ENCODE peak calls at places on chromosomes 3 and 15, in four cellular contexts. Y is HepG2, T is K562, L is GM12878. R is an unnamed sample.

GRCh38 chr3:6560259-6560658 is 300.7 kb upstream of the GRM7 start:
- DNase-seq in Y (no peak), T (no peak), L (no peak), R (no peak)

GRCh38 chr3:88032245-88032644 is 26.6 kb downstream of the CGGBP1 start:
- DNase-seq in Y (no peak), T (no peak), L (no peak), R (no peak)

GRCh38 chr15:68497206-68497910 is 65.4 kb upstream of the ITGA11 start:
- DNase-seq in Y (no peak), T (no peak), L (no peak), R (no peak)

GRCh38 chr3:171451915-171452707 is 8.1 kb downstream of the TNIK start:
- DNase-seq in Y (no peak), T (no peak), L (no peak), R (no peak)

GRCh38 chr15:40501487-40501886 is 30.7 kb downstream of the CHST14 start:
- DNase-seq in Y (no peak), T (peak), L (no peak), R (no peak)

GRCh38 chr3:112561085-112561692 is 573 bp downstream of the ATG3 start:
- DNase-seq in Y (peak), T (no peak), L (peak), R (peak)

GRCh38 chr3:33920511-33920910 is 122.1 kb downstream of the PDCD6IP start:
- DNase-seq in Y (no peak), T (no peak), L (no peak), R (no peak)

GRCh38 chr3:160801386-160802118 is 45.5 kb downstream of the PPM1L start:
- DNase-seq in Y (no peak), T (no peak), L (no peak), R (no peak)

GRCh38 chr3:22729981-22730380 is 473.1 kb upstream of the UBE2E2 start:
- DNase-seq in Y (no peak), T (no peak), L (no peak), R (peak)

GRCh38 chr15:71761649-71762048 is 48.7 kb upstream of the NR2E3 start:
- DNase-seq in Y (peak), T (no peak), L (no peak), R (peak)

GRCh38 chr3:48157950-48158376 is 30.3 kb downstream of the CDC25A start:
- DNase-seq in Y (peak), T (peak), L (no peak), R (peak)

GRCh38 chr3:100602506-100603444 is 6.6 kb upstream of the ADGRG7 start:
- DNase-seq in Y (peak), T (no peak), L (peak), R (peak)

GRCh38 chr3:37897763-37898162 is 36.1 kb downstream of the CTDSPL start:
- DNase-seq in Y (no peak), T (no peak), L (no peak), R (no peak)

GRCh38 chr3:58804914-58805313 is 138.3 kb upstream of the FAM3D start:
- DNase-seq in Y (no peak), T (no peak), L (no peak), R (no peak)

DNA sequence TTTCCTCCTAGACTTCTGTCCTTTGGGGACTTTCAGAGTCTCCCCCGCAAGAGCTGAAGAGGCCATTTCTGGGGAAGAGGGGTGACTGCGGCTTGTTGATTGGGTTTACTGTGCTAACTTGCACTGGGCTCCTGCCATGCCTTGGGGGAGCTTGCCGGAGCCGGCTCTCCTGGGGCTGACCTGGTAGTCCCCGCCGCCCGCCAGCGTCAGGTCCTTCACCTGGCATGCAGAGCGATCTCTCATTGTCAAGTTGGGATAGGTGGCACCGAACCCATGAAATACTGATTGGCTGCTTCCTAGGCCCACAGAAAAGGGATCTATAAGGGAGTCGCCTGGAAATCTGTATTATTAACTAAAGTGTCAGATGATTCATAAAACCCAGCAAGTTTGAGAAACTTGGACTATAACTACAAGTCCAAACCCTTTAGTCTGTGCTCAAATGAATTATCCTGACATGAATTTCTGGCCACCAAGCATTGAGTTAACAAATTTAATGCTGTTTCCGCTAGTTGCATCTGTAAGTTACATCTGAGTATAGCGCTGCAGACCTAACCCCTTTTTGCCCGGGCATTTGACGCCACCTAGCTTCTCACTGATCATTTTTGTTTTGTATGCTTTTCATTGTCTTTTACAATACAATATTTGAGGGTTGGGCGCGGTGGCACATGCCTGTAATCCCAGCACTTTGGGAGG is 605 bp upstream of the IMP3 start:
- DNase-seq in Y (peak), T (no peak), L (peak), R (peak)
- TF ChIP-seq CHD4 in Y (no peak), T (no peak), L (no peak), R (peak)

GRCh38 chr3:15798533-15799245 is 910 bp upstream of the ANKRD28 start:
- DNase-seq in Y (no peak), T (no peak), L (no peak), R (no peak)
- H3K27ac ChIP-seq in Y (peak), T (peak), L (peak), R (peak)

DNA sequence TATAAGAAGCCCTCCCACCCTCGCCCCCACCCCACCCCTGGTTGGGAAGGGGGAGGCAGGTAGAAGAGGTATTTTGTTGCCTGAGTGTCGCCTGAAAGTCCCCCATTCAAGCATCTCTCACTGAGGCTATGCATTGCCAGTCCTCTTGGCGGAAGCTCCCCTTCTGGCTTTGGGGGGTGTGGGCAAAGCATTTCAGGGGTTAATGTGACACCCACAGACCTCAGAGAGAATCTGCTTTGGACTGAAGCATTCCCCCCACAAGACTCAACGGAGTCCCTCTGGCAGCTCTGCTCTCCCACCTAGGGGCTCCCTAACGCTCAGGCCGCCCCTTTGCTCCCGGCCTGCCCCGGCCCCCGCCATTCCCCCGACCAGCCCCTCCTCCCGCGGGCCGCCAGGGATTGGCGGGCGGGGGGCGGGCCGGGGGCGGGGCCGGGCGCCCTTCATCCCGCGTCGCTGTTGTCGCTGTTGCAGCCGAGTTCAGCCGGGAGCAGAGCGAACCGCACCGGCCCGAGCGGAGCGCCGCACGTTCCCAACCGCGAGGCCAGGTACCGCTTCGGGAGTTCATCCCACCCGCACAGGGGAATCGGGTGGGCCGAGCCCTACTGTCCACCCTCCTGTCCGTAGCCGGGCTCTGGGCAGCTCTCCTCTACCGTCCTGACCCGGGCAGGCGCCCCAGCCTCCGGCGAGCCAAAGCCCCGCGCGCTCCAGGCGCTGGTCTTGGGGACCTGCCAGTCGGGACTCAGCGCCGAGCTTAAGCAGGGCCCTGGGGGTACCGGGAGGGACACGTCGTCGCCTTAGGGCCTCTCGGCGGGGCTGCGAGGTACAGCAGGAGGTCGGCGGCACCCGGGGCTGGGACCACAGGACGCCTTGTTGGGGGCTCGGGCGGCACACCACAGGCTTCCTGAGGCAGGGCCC is at the start of gene SLC38A3:
- DNase-seq in Y (no peak), T (peak), L (no peak), R (no peak)
- TF ChIP-seq HDAC2 in Y (no peak), T (no peak), L (no peak), R (no peak)

DNA sequence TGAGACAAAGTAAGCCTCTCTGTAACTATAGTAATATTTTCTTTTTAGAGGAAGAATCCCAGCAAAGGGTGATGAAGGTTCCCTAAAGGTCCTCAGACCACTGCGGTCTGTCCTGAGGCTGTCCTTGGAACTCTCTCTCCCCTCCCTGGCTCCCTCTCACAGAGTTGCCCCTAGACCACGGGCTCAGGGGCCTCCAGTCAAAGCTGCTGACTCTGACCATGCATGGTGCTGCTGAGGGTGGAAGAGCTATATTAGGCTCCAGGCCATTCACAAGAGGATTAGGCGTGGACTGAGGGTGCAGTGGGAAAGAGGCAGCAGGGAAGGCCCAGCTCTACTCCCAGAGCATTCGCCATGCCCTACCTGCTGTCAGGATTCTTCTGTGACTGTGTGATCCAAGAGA is 14.6 kb downstream of the CAPN3 start:
- DNase-seq in Y (no peak), T (no peak), L (no peak), R (no peak)
- TF ChIP-seq CHD4 in Y (no peak), T (no peak), L (no peak), R (no peak)

GRCh38 chr15:57554821-57555185 is 36.9 kb upstream of the MYZAP start:
- DNase-seq in Y (no peak), T (no peak), L (no peak), R (no peak)
- H3K27ac ChIP-seq in Y (no peak), T (no peak), L (no peak), R (no peak)

GRCh38 chr3:13072239-13073041 is 789 bp downstream of the IQSEC1 start:
- DNase-seq in Y (no peak), T (no peak), L (peak), R (no peak)
- TF ChIP-seq HDAC2 in Y (no peak), T (no peak), L (no peak), R (no peak)

DNA sequence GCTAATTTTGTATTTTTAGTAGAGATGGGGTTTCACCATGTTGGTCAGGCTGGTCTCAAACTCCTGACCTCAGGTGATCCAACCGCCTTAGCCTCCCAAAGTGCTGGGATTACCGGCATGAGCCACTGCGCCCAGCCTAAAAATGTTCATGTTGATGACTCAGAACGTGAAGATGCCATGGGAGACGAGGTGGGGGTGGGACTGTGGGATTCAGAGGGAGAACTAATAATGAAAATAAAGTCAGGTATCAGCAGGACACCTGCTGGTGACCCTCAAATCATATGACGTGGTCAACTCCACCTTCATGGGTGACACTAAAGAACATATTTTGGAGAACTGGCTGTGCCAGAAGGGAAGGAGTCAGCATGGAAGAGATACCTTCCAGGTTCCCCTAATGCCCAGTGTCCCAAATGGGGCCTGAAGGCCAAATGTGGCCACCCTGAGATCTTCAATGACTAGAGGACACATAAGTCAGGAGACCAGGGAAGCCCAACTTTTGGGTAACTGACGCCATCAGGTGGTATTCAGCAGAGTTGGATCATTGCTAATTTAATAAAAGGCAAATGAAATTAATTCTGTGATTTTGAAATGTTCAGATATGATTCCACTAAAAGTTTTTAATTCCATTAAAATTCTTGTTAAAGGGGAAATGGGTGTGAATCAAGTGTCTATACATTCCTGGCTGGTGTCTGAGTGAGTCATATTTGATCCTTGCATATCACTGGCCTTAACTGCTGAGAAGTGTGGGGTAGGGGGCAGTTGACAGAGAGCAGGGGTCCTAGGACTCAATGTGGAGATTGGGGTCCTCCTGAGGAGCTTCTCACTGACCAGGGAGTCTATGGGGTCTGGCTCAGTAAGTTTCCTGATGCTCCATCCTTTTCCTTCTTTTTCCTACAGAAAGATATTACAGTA is 88.6 kb upstream of the GSK3B start:
- DNase-seq in Y (no peak), T (no peak), L (no peak), R (no peak)
- TF ChIP-seq CHD4 in Y (no peak), T (no peak), L (no peak), R (no peak)

DNA sequence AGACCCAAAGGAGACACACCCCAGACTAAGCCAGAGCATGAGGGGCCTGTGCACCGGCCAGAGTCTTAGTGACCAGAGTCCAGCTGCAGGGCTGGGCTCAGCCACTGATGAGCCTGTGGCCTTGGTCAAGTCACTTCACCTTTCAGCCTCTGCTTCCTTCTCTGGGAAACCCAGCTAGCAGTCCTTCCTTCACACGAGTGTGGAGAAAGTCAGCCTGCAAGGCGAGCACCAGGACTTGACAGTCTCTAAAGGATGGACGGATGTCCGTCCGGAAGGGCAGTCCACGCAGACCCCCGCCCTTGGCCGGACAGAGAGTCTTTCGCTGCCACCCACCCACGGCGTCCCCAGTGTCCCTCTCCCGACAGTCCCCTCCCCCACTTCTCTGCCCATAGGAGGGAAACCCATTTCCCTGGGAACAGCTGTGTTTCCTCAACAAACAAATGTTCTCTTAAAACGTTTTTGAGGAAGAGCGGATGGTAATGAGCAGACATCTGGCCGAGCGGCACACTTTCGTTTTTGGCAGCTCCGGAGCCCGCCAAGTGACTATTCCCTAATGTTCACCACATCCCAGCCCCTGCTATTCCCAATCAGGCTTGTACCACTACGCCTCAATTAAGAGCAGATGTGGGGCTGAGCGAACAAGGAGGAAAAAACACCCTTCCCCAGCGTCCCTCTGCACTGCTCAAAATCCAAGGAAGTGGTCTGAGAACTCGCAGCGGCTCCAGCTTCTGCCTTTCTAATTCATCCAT is 129.1 kb upstream of the SMAD3 start:
- DNase-seq in Y (no peak), T (no peak), L (no peak), R (no peak)
- H3K27ac ChIP-seq in Y (no peak), T (no peak), L (no peak), R (no peak)

DNA sequence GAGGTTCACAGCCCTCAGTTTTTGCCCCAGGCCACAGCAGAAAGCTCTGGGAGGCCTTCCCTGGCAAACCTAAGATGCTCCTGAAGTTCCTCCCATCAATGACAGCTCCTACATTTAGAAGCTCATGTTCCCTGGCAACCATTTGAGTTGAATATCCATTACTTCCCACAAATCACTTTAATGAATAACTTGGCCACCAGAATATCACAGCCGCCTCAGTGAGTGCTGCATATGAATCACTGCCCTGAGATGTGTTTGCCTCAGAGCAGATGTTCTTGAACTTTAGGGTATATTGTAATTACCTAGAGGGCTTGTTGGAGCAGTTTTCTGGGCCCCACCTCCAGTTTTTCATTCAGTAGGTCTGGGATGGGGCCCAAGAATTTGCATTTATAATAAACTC is 27.4 kb downstream of the SLCO2A1 start:
- DNase-seq in Y (no peak), T (no peak), L (no peak), R (no peak)
- TF ChIP-seq HDAC2 in Y (no peak), T (no peak), L (no peak), R (no peak)